ENCODE peak calls at places on chromosomes 6 and 20, in eight cellular contexts. Q is progenitor cell of endocrine pancreas; C is SW480; A is central memory CD4-positive, alpha-beta T cell; I is A172; Z is effector CD4-positive, alpha-beta T cell; R is NCI-H1092 treated with DMSO at 0.1 percent for 48 hours; K is activated naive CD4-positive, alpha-beta T cell. D is an unnamed sample.

GRCh38 chr6:1885576-1886003 is 275.9 kb downstream of the FOXC1 start:
- DNase-seq in A (no peak), R (no peak), C (no peak), I (no peak), K (no peak), Z (no peak), Q (no peak), D (no peak)

GRCh38 chr20:7240490-7240889 is 473.0 kb downstream of the BMP2 start:
- DNase-seq in Q (no peak), C (no peak), K (no peak), A (no peak), Z (no peak), I (no peak), R (no peak), D (no peak)

GRCh38 chr20:6699931-6700562 is 67.4 kb upstream of the BMP2 start:
- DNase-seq in K (no peak), R (no peak), Z (no peak), C (no peak), I (no peak), A (no peak), Q (no peak), D (no peak)

GRCh38 chr6:169451065-169451840 is 197.6 kb upstream of the THBS2 start:
- DNase-seq in I (no peak), A (no peak), Q (no peak), C (no peak), Z (no peak), R (no peak), K (no peak), D (no peak)

GRCh38 chr6:116443105-116443504 is 18.1 kb upstream of the CALHM6 start:
- DNase-seq in I (no peak), K (no peak), Q (no peak), R (no peak), A (no peak), C (no peak), Z (no peak), D (no peak)

GRCh38 chr6:166497087-166497899 is 89.2 kb downstream of the RAMACL start:
- DNase-seq in Q (no peak), I (no peak), R (no peak), Z (no peak), C (no peak), K (no peak), A (no peak), D (no peak)

GRCh38 chr20:53369871-53370270 is 223.8 kb downstream of the ZNF217 start:
- DNase-seq in Z (no peak), A (no peak), C (no peak), I (no peak), K (no peak), Q (no peak), R (no peak), D (no peak)

GRCh38 chr6:169778646-169779045 is 27.2 kb downstream of the ERMARD start:
- DNase-seq in C (no peak), Q (no peak), Z (no peak), K (no peak), R (no peak), A (no peak), I (no peak), D (no peak)

GRCh38 chr20:6140947-6141346 is 18.1 kb upstream of the FERMT1 start:
- DNase-seq in Q (no peak), C (peak), R (no peak), Z (no peak), I (peak), A (no peak), K (no peak), D (no peak)

GRCh38 chr6:159966339-159966738 is 2.5 kb upstream of the IGF2R start:
- DNase-seq in A (no peak), K (no peak), R (no peak), Q (no peak), Z (no peak), I (no peak), C (peak), D (no peak)

GRCh38 chr20:888057-888456 is 28.1 kb downstream of the ANGPT4 start:
- DNase-seq in Q (no peak), K (no peak), I (no peak), R (no peak), A (no peak), Z (no peak), C (no peak), D (no peak)

GRCh38 chr20:23081263-23081811 is 4.8 kb downstream of the CD93 start:
- DNase-seq in Q (no peak), K (no peak), C (no peak), I (no peak), Z (no peak), A (no peak), R (no peak), D (no peak)

D was measured in CD4-positive, alpha-beta memory T cell.